ENCODE peak calls at places on chromosome 14, in eight cellular contexts. K is NCI-H2227 treated with DMSO at 0.1 percent for 48 hours, W is tibial nerve, C is H1, I is G401, L is right atrium auricular region, N is T-helper 2 cell, P is Calu3. E is an unnamed sample.

GRCh38 chr14:56666716-56667115 is 87.1 kb downstream of the TMEM260 start:
- DNase-seq in K (no peak), W (no peak), C (no peak), I (no peak), L (no peak), N (no peak), P (no peak), E (no peak)

GRCh38 chr14:101112351-101113107 is 209.0 kb upstream of the RTL1 start:
- DNase-seq in K (no peak), W (no peak), C (peak), I (no peak), L (no peak), N (no peak), P (no peak), E (no peak)

GRCh38 chr14:70882771-70883492 is 24.3 kb upstream of the PCNX1 start:
- DNase-seq in K (no peak), W (no peak), C (no peak), I (no peak), L (no peak), N (no peak), P (no peak), E (no peak)

GRCh38 chr14:20620798-20621478 is 20.6 kb downstream of the OR6S1 start:
- DNase-seq in K (no peak), W (no peak), C (no peak), I (no peak), L (no peak), N (no peak), P (no peak), E (peak)

GRCh38 chr14:103727313-103728000 is 11.8 kb downstream of the ZFYVE21 start:
- DNase-seq in K (no peak), W (no peak), C (no peak), I (no peak), L (no peak), N (no peak), P (no peak), E (peak)

GRCh38 chr14:30559638-30560071 is 697 bp downstream of the G2E3 start:
- DNase-seq in K (no peak), W (no peak), C (no peak), I (peak), L (no peak), N (no peak), P (no peak), E (no peak)

GRCh38 chr14:85537526-85537925 is 7.6 kb downstream of the FLRT2 start:
- DNase-seq in K (no peak), W (no peak), C (no peak), I (no peak), L (no peak), N (no peak), P (no peak), E (no peak)

GRCh38 chr14:50560929-50561280 is 960 bp downstream of the ATL1 start:
- DNase-seq in K (peak), W (peak), C (peak), I (peak), L (peak), N (peak), P (peak), E (no peak)

GRCh38 chr14:93736378-93737014 is 51.8 kb downstream of the PRIMA1 start:
- DNase-seq in K (no peak), W (no peak), C (peak), I (no peak), L (no peak), N (no peak), P (peak), E (no peak)

GRCh38 chr14:75531660-75532317 is 9.5 kb downstream of the BATF start:
- DNase-seq in K (no peak), W (no peak), C (no peak), I (no peak), L (no peak), N (no peak), P (no peak), E (no peak)

GRCh38 chr14:97878727-97879126 is 1081.5 kb downstream of the VRK1 start:
- DNase-seq in K (no peak), W (no peak), C (no peak), I (peak), L (peak), N (no peak), P (no peak), E (no peak)

GRCh38 chr14:33254342-33254741 is 315.7 kb downstream of the NPAS3 start:
- DNase-seq in K (no peak), W (no peak), C (no peak), I (no peak), L (no peak), N (no peak), P (no peak), E (no peak)

GRCh38 chr14:85233756-85234545 is 296.0 kb upstream of the FLRT2 start:
- DNase-seq in K (no peak), W (no peak), C (no peak), I (no peak), L (no peak), N (no peak), P (no peak), E (no peak)

GRCh38 chr14:32345311-32345771 is 16.2 kb downstream of the AKAP6 start:
- DNase-seq in K (no peak), W (no peak), C (no peak), I (no peak), L (no peak), N (no peak), P (no peak), E (no peak)

E was measured in LNCaP clone FGC.